ENCODE peak calls at places on chromosomes 5 and 9, in ten cellular contexts. One of them, this sample, is unnamed.

GRCh38 chr5:123438244-123438643 is 15.0 kb upstream of the CEP120 start:
- DNase-seq in tibial nerve: no peak
- DNase-seq in brain microvascular endothelial cell: no peak
- DNase-seq in GM10248: no peak
- DNase-seq in AG04450: no peak
- DNase-seq in suprapubic skin: no peak
- DNase-seq in nephron progenitor cell: no peak
- DNase-seq in foreskin fibroblast: no peak
- DNase-seq in Calu3: no peak
- DNase-seq in astrocyte of the spinal cord: no peak
- DNase-seq in this sample: no peak

GRCh38 chr9:91533382-91533781 is 109.8 kb upstream of the NFIL3 start:
- DNase-seq in nephron progenitor cell: no peak
- DNase-seq in Calu3: no peak
- DNase-seq in tibial nerve: no peak
- DNase-seq in foreskin fibroblast: no peak
- DNase-seq in astrocyte of the spinal cord: no peak
- DNase-seq in AG04450: no peak
- DNase-seq in brain microvascular endothelial cell: peak
- DNase-seq in suprapubic skin: no peak
- DNase-seq in GM10248: no peak
- DNase-seq in this sample: no peak

GRCh38 chr5:135977375-135977928 is 22.7 kb upstream of the LECT2 start:
- DNase-seq in suprapubic skin: peak
- DNase-seq in astrocyte of the spinal cord: peak
- DNase-seq in AG04450: no peak
- DNase-seq in nephron progenitor cell: peak
- DNase-seq in brain microvascular endothelial cell: peak
- DNase-seq in tibial nerve: peak
- DNase-seq in foreskin fibroblast: no peak
- DNase-seq in GM10248: peak
- DNase-seq in Calu3: peak
- DNase-seq in this sample: no peak

GRCh38 chr5:126383755-126384154 is 39.5 kb upstream of the GRAMD2B start:
- DNase-seq in brain microvascular endothelial cell: no peak
- DNase-seq in nephron progenitor cell: no peak
- DNase-seq in tibial nerve: no peak
- DNase-seq in GM10248: no peak
- DNase-seq in astrocyte of the spinal cord: peak
- DNase-seq in foreskin fibroblast: no peak
- DNase-seq in AG04450: no peak
- DNase-seq in Calu3: no peak
- DNase-seq in suprapubic skin: no peak
- DNase-seq in this sample: no peak

GRCh38 chr9:120713257-120714087 is 798 bp downstream of the MEGF9 start:
- DNase-seq in brain microvascular endothelial cell: no peak
- DNase-seq in tibial nerve: no peak
- DNase-seq in nephron progenitor cell: no peak
- DNase-seq in foreskin fibroblast: no peak
- DNase-seq in Calu3: peak
- DNase-seq in GM10248: peak
- DNase-seq in astrocyte of the spinal cord: no peak
- DNase-seq in suprapubic skin: peak
- DNase-seq in AG04450: no peak
- DNase-seq in this sample: peak

GRCh38 chr5:113382736-113383135 is 52.1 kb downstream of the TSSK1B start:
- DNase-seq in brain microvascular endothelial cell: no peak
- DNase-seq in Calu3: no peak
- DNase-seq in AG04450: no peak
- DNase-seq in foreskin fibroblast: peak
- DNase-seq in nephron progenitor cell: no peak
- DNase-seq in suprapubic skin: no peak
- DNase-seq in GM10248: no peak
- DNase-seq in astrocyte of the spinal cord: no peak
- DNase-seq in tibial nerve: no peak
- DNase-seq in this sample: peak

GRCh38 chr5:147558826-147559225 is 49.0 kb upstream of the DPYSL3 start:
- DNase-seq in brain microvascular endothelial cell: peak
- DNase-seq in suprapubic skin: peak
- DNase-seq in GM10248: peak
- DNase-seq in astrocyte of the spinal cord: peak
- DNase-seq in AG04450: peak
- DNase-seq in foreskin fibroblast: peak
- DNase-seq in tibial nerve: peak
- DNase-seq in nephron progenitor cell: peak
- DNase-seq in Calu3: peak
- DNase-seq in this sample: peak

GRCh38 chr5:62948294-62948693 is 369.7 kb downstream of the LRRC70 start:
- DNase-seq in suprapubic skin: no peak
- DNase-seq in GM10248: no peak
- DNase-seq in foreskin fibroblast: no peak
- DNase-seq in nephron progenitor cell: no peak
- DNase-seq in tibial nerve: no peak
- DNase-seq in AG04450: no peak
- DNase-seq in Calu3: no peak
- DNase-seq in astrocyte of the spinal cord: no peak
- DNase-seq in brain microvascular endothelial cell: no peak
- DNase-seq in this sample: no peak

GRCh38 chr9:83068414-83068813 is 5.5 kb upstream of the RASEF start:
- DNase-seq in tibial nerve: no peak
- DNase-seq in Calu3: no peak
- DNase-seq in GM10248: no peak
- DNase-seq in foreskin fibroblast: no peak
- DNase-seq in astrocyte of the spinal cord: no peak
- DNase-seq in suprapubic skin: no peak
- DNase-seq in brain microvascular endothelial cell: no peak
- DNase-seq in nephron progenitor cell: no peak
- DNase-seq in AG04450: no peak
- DNase-seq in this sample: no peak

GRCh38 chr9:3296536-3296935 is 229.3 kb downstream of the RFX3 start:
- DNase-seq in AG04450: no peak
- DNase-seq in astrocyte of the spinal cord: no peak
- DNase-seq in nephron progenitor cell: no peak
- DNase-seq in tibial nerve: no peak
- DNase-seq in brain microvascular endothelial cell: no peak
- DNase-seq in GM10248: no peak
- DNase-seq in suprapubic skin: no peak
- DNase-seq in Calu3: no peak
- DNase-seq in foreskin fibroblast: no peak
- DNase-seq in this sample: no peak

GRCh38 chr5:132020568-132021339 is 9.3 kb upstream of the ACSL6 start:
- DNase-seq in astrocyte of the spinal cord: no peak
- DNase-seq in suprapubic skin: no peak
- DNase-seq in tibial nerve: no peak
- DNase-seq in GM10248: no peak
- DNase-seq in brain microvascular endothelial cell: no peak
- DNase-seq in Calu3: no peak
- DNase-seq in nephron progenitor cell: no peak
- DNase-seq in foreskin fibroblast: no peak
- DNase-seq in AG04450: no peak
- DNase-seq in this sample: no peak

GRCh38 chr9:32644698-32645097 is 9.2 kb upstream of the TAF1L start:
- DNase-seq in brain microvascular endothelial cell: peak
- DNase-seq in Calu3: no peak
- DNase-seq in suprapubic skin: no peak
- DNase-seq in AG04450: peak
- DNase-seq in nephron progenitor cell: no peak
- DNase-seq in astrocyte of the spinal cord: peak
- DNase-seq in GM10248: no peak
- DNase-seq in foreskin fibroblast: peak
- DNase-seq in tibial nerve: no peak
- DNase-seq in this sample: peak

GRCh38 chr9:4259489-4259888 is 40.4 kb downstream of the GLIS3 start:
- DNase-seq in brain microvascular endothelial cell: no peak
- DNase-seq in suprapubic skin: no peak
- DNase-seq in foreskin fibroblast: no peak
- DNase-seq in Calu3: no peak
- DNase-seq in nephron progenitor cell: no peak
- DNase-seq in AG04450: no peak
- DNase-seq in tibial nerve: no peak
- DNase-seq in astrocyte of the spinal cord: no peak
- DNase-seq in GM10248: no peak
- DNase-seq in this sample: no peak

GRCh38 chr9:25584611-25585010 is 93.6 kb downstream of the TUSC1 start:
- DNase-seq in AG04450: no peak
- DNase-seq in Calu3: no peak
- DNase-seq in suprapubic skin: no peak
- DNase-seq in brain microvascular endothelial cell: no peak
- DNase-seq in astrocyte of the spinal cord: no peak
- DNase-seq in GM10248: no peak
- DNase-seq in nephron progenitor cell: no peak
- DNase-seq in tibial nerve: no peak
- DNase-seq in foreskin fibroblast: no peak
- DNase-seq in this sample: no peak

GRCh38 chr5:149962040-149962439 is 1.5 kb downstream of the SLC26A2 start:
- DNase-seq in brain microvascular endothelial cell: peak
- DNase-seq in suprapubic skin: no peak
- DNase-seq in GM10248: no peak
- DNase-seq in nephron progenitor cell: no peak
- DNase-seq in tibial nerve: no peak
- DNase-seq in Calu3: no peak
- DNase-seq in AG04450: no peak
- DNase-seq in astrocyte of the spinal cord: peak
- DNase-seq in foreskin fibroblast: peak
- DNase-seq in this sample: peak
- TF ChIP-seq CTCF in brain microvascular endothelial cell: peak
- TF ChIP-seq CTCF in suprapubic skin: peak
- TF ChIP-seq CTCF in GM10248: peak
- TF ChIP-seq CTCF in nephron progenitor cell: peak
- TF ChIP-seq CTCF in tibial nerve: peak
- TF ChIP-seq CTCF in Calu3: peak
- TF ChIP-seq CTCF in AG04450: peak
- TF ChIP-seq CTCF in astrocyte of the spinal cord: peak
- TF ChIP-seq CTCF in foreskin fibroblast: peak
- TF ChIP-seq CTCF in this sample: peak

GRCh38 chr5:38925154-38925925 is 79.5 kb downstream of the OSMR start:
- DNase-seq in GM10248: no peak
- DNase-seq in foreskin fibroblast: peak
- DNase-seq in nephron progenitor cell: no peak
- DNase-seq in astrocyte of the spinal cord: peak
- DNase-seq in AG04450: peak
- DNase-seq in Calu3: no peak
- DNase-seq in suprapubic skin: no peak
- DNase-seq in brain microvascular endothelial cell: peak
- DNase-seq in tibial nerve: no peak
- DNase-seq in this sample: no peak
- TF ChIP-seq CTCF in GM10248: no peak
- TF ChIP-seq CTCF in foreskin fibroblast: no peak
- TF ChIP-seq CTCF in nephron progenitor cell: no peak
- TF ChIP-seq CTCF in astrocyte of the spinal cord: no peak
- TF ChIP-seq CTCF in AG04450: no peak
- TF ChIP-seq CTCF in Calu3: no peak
- TF ChIP-seq CTCF in suprapubic skin: no peak
- TF ChIP-seq CTCF in brain microvascular endothelial cell: no peak
- TF ChIP-seq CTCF in tibial nerve: no peak
- TF ChIP-seq CTCF in this sample: no peak

GRCh38 chr5:72749362-72749997 is 67.0 kb upstream of the TNPO1 start:
- DNase-seq in foreskin fibroblast: no peak
- DNase-seq in AG04450: no peak
- DNase-seq in astrocyte of the spinal cord: no peak
- DNase-seq in nephron progenitor cell: no peak
- DNase-seq in suprapubic skin: no peak
- DNase-seq in GM10248: no peak
- DNase-seq in Calu3: no peak
- DNase-seq in tibial nerve: no peak
- DNase-seq in brain microvascular endothelial cell: no peak
- DNase-seq in this sample: no peak

GRCh38 chr5:72747826-72748225 is 68.6 kb upstream of the TNPO1 start:
- DNase-seq in astrocyte of the spinal cord: no peak
- DNase-seq in suprapubic skin: no peak
- DNase-seq in nephron progenitor cell: no peak
- DNase-seq in foreskin fibroblast: no peak
- DNase-seq in AG04450: no peak
- DNase-seq in brain microvascular endothelial cell: no peak
- DNase-seq in Calu3: no peak
- DNase-seq in GM10248: no peak
- DNase-seq in tibial nerve: no peak
- DNase-seq in this sample: no peak

DNA sequence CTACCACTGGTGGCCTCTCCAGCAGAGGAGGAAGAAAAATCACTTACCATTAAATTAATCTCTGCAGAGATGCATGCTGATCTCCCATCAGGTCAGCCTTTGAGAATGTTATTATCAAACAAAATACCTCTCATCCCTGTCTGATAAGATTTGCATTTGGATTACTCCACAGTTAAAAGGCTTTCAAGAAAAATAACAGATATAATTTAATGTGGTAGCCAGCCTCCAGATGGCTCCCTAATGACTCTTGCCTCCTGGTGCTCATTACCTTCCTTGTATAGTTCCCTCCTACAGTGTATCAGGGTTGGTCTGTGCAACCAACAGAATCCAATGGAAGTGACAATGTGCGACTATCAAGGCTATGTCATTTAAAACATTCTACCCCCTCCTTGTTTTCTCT is 63.6 kb upstream of the TNPO1 start:
- DNase-seq in tibial nerve: no peak
- DNase-seq in foreskin fibroblast: no peak
- DNase-seq in AG04450: no peak
- DNase-seq in brain microvascular endothelial cell: no peak
- DNase-seq in astrocyte of the spinal cord: no peak
- DNase-seq in suprapubic skin: no peak
- DNase-seq in Calu3: no peak
- DNase-seq in GM10248: no peak
- DNase-seq in nephron progenitor cell: no peak
- DNase-seq in this sample: no peak
- TF ChIP-seq CTCF in tibial nerve: no peak
- TF ChIP-seq CTCF in foreskin fibroblast: no peak
- TF ChIP-seq CTCF in AG04450: no peak
- TF ChIP-seq CTCF in brain microvascular endothelial cell: no peak
- TF ChIP-seq CTCF in astrocyte of the spinal cord: no peak
- TF ChIP-seq CTCF in suprapubic skin: no peak
- TF ChIP-seq CTCF in Calu3: no peak
- TF ChIP-seq CTCF in GM10248: no peak
- TF ChIP-seq CTCF in nephron progenitor cell: no peak
- TF ChIP-seq CTCF in this sample: no peak

DNA sequence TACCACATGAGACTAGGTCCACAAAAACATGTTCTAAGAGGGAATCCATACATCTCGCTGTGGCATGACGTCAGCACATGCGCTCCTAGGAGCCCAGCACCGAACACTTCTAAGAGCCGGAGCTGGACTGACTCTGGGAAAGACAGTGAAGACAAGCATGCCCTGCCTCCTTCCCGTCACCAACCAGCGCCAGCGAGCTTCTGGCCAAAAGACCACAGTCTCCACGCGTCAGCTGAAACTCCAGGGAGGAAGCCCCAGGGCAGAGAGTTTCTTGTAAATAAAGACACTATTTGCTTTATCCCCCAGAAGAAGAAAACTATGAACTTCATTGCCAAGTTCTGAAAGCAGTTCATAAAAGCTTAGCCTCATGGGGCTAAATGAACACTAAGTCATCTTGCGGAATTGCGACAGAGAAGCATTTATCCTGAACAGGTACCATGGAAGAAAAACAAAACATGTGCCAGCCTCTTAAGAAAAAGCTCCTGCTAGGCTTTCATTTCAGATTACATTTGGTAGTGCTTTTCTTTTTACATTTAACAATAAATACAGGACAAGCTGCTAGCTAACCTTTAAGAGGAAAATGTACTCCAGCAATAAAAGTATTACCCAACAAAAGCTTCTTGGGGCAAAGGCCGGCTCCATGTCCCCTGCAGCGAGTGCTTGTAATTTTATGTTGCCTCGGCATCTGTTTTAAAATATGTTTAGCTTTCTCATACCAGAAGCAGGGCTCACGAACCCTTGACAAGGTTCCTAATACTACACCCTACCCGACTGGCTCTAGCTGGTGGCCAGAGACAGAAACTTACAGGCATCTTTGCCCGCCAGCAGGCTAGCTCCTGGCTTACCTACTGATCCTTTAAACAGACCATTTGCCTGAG is 96.5 kb downstream of the PRRT1B start:
- DNase-seq in nephron progenitor cell: no peak
- DNase-seq in astrocyte of the spinal cord: peak
- DNase-seq in foreskin fibroblast: peak
- DNase-seq in brain microvascular endothelial cell: peak
- DNase-seq in suprapubic skin: no peak
- DNase-seq in Calu3: no peak
- DNase-seq in AG04450: no peak
- DNase-seq in GM10248: no peak
- DNase-seq in tibial nerve: no peak
- DNase-seq in this sample: no peak
- TF ChIP-seq CTCF in nephron progenitor cell: no peak
- TF ChIP-seq CTCF in astrocyte of the spinal cord: peak
- TF ChIP-seq CTCF in foreskin fibroblast: no peak
- TF ChIP-seq CTCF in brain microvascular endothelial cell: peak
- TF ChIP-seq CTCF in suprapubic skin: no peak
- TF ChIP-seq CTCF in Calu3: no peak
- TF ChIP-seq CTCF in AG04450: no peak
- TF ChIP-seq CTCF in GM10248: no peak
- TF ChIP-seq CTCF in tibial nerve: no peak
- TF ChIP-seq CTCF in this sample: no peak

This sample was measured in RWPE1.